ENCODE peak calls at places on chromosome 2, in ten cellular contexts. P, D, Z, J, U, Y, B, Q, N and V are unnamed samples.

GRCh38 chr2:180728928-180729559 is 251.4 kb upstream of the UBE2E3 start:
- DNase-seq in P (no peak), D (peak), Z (no peak), J (no peak), U (no peak), Y (peak), B (no peak), Q (no peak), N (peak), V (no peak)

GRCh38 chr2:20697322-20697934 is 30.5 kb downstream of the GDF7 start:
- DNase-seq in P (no peak), D (no peak), Z (no peak), J (no peak), U (no peak), Y (no peak), B (no peak), Q (no peak), N (no peak), V (no peak)

GRCh38 chr2:96792772-96793749 is 23.0 kb upstream of the CNNM3 start:
- DNase-seq in P (no peak), D (no peak), Z (no peak), J (no peak), U (no peak), Y (no peak), B (no peak), Q (no peak), N (no peak), V (no peak)

GRCh38 chr2:112985090-112985489 is 7.3 kb downstream of the IL36G start:
- DNase-seq in P (peak), D (no peak), Z (no peak), J (no peak), U (no peak), Y (no peak), B (peak), Q (no peak), N (no peak), V (no peak)

GRCh38 chr2:20525041-20526035 is 78.5 kb downstream of the RHOB start:
- DNase-seq in P (no peak), D (no peak), Z (peak), J (peak), U (peak), Y (peak), B (peak), Q (no peak), N (peak), V (no peak)

GRCh38 chr2:26460613-26461031 is 17.3 kb downstream of the OTOF start:
- DNase-seq in P (no peak), D (no peak), Z (no peak), J (no peak), U (no peak), Y (no peak), B (no peak), Q (no peak), N (no peak), V (no peak)

GRCh38 chr2:215707608-215708007 is 271.7 kb upstream of the FN1 start:
- DNase-seq in P (no peak), D (no peak), Z (no peak), J (no peak), U (no peak), Y (no peak), B (no peak), Q (no peak), N (no peak), V (no peak)

GRCh38 chr2:75640621-75641121 is 5.9 kb upstream of the MRPL19 start:
- DNase-seq in P (peak), D (peak), Z (peak), J (peak), U (peak), Y (peak), B (peak), Q (peak), N (peak), V (peak)

GRCh38 chr2:223469270-223470057 is 132.7 kb downstream of the SCG2 start:
- DNase-seq in P (no peak), D (no peak), Z (no peak), J (no peak), U (peak), Y (no peak), B (no peak), Q (no peak), N (peak), V (no peak)

GRCh38 chr2:229297284-229297683 is 26.2 kb upstream of the PID1 start:
- DNase-seq in P (no peak), D (no peak), Z (no peak), J (no peak), U (peak), Y (no peak), B (peak), Q (no peak), N (peak), V (no peak)

GRCh38 chr2:204850576-204850975 is 305.3 kb downstream of the PARD3B start:
- DNase-seq in P (no peak), D (no peak), Z (no peak), J (no peak), U (no peak), Y (no peak), B (no peak), Q (no peak), N (no peak), V (no peak)

GRCh38 chr2:135475128-135475527 is 55.9 kb downstream of the ZRANB3 start:
- DNase-seq in P (no peak), D (no peak), Z (no peak), J (no peak), U (no peak), Y (no peak), B (peak), Q (no peak), N (no peak), V (no peak)

GRCh38 chr2:15895615-15896500 is 44.5 kb upstream of the MYCN start:
- DNase-seq in P (no peak), D (no peak), Z (no peak), J (no peak), U (no peak), Y (no peak), B (no peak), Q (no peak), N (no peak), V (no peak)